ENCODE peak calls at places on chromosomes 16 and 17, in five cellular contexts. W is K562; I is GM23248; M is HS-5; V is activated CD4-positive, alpha-beta memory T cell treated with anti-CD3 and anti-CD28 coated beads, Interleukin-2, amount 10 ng/mL, durations not matched to agents 7 days and 5 days. X is an unnamed sample.
A peak's percentile ranks its signal among the peaks of the same experiment; 100 is the strongest.

GRCh38 chr16:16059895-16060590 is 110.6 kb downstream of the ABCC1 start:
- DNase-seq in W (no peak), I (no peak), M (no peak), V (no peak), X (no peak)

GRCh38 chr17:21129023-21129681 is 2.4 kb downstream of the DHRS7B start:
- DNase-seq in W (no peak), I (peak; percentile 84), M (no peak), V (no peak), X (peak; percentile 81)

GRCh38 chr17:42104264-42104663 is 6.0 kb upstream of the ZNF385C start:
- DNase-seq in W (no peak), I (no peak), M (no peak), V (no peak), X (no peak)

GRCh38 chr17:3843935-3844516 is 2.0 kb downstream of the NCBP3 start:
- DNase-seq in W (peak; percentile 64), I (peak; percentile 56), M (no peak), V (peak; percentile 64), X (peak; percentile 34)

GRCh38 chr17:76083536-76083935 is 4.6 kb downstream of the ZACN start:
- DNase-seq in W (no peak), I (no peak), M (no peak), V (no peak), X (no peak)

GRCh38 chr16:11503566-11503965 is 83.2 kb downstream of the LITAF start:
- DNase-seq in W (no peak), I (no peak), M (no peak), V (no peak), X (no peak)

GRCh38 chr16:3951861-3952332 is 71.4 kb upstream of the CREBBP start:
- DNase-seq in W (no peak), I (peak; percentile 59), M (no peak), V (no peak), X (peak; percentile 83)

GRCh38 chr16:49700222-49700927 is 155.5 kb downstream of the ZNF423 start:
- DNase-seq in W (no peak), I (peak; percentile 39), M (no peak), V (no peak), X (peak; percentile 90)

GRCh38 chr17:49200423-49201083 is 9.8 kb downstream of the GNGT2 start:
- DNase-seq in W (no peak), I (no peak), M (no peak), V (no peak), X (no peak)

GRCh38 chr17:82684207-82684903 is 14.1 kb downstream of the RAB40B start:
- DNase-seq in W (no peak), I (peak; percentile 12), M (no peak), V (no peak), X (peak; percentile 25)

GRCh38 chr16:30562021-30562420 is 3.8 kb upstream of the ZNF764 start:
- DNase-seq in W (no peak), I (no peak), M (no peak), V (no peak), X (no peak)

GRCh38 chr17:51585514-51586104 is 325.3 kb downstream of the UTP18 start:
- DNase-seq in W (peak; percentile 8), I (no peak), M (no peak), V (no peak), X (no peak)

GRCh38 chr17:27407916-27408846 is 48.1 kb upstream of the KSR1 start:
- DNase-seq in W (no peak), I (peak; percentile 86), M (peak; percentile 35), V (no peak), X (peak; percentile 85)

GRCh38 chr17:73924488-73925186 is 278.8 kb upstream of the RPL38 start:
- DNase-seq in W (no peak), I (no peak), M (no peak), V (no peak), X (no peak)

GRCh38 chr17:65438708-65439294 is 122.6 kb downstream of the AXIN2 start:
- DNase-seq in W (no peak), I (peak; percentile 33), M (no peak), V (no peak), X (no peak)

GRCh38 chr17:40922239-40922638 is 15.2 kb downstream of the KRT23 start:
- DNase-seq in W (peak; percentile 21), I (peak; percentile 92), M (no peak), V (no peak), X (peak; percentile 83)

GRCh38 chr16:54135361-54136275 is 151.0 kb downstream of the IRX3 start:
- DNase-seq in W (no peak), I (peak; percentile 85), M (peak; percentile 64), V (no peak), X (peak; percentile 71)

GRCh38 chr17:67449885-67450755 is 73.0 kb downstream of the PITPNC1 start:
- DNase-seq in W (no peak), I (no peak), M (no peak), V (no peak), X (no peak)

GRCh38 chr17:80619535-80620235 is 75.0 kb downstream of the RPTOR start:
- DNase-seq in W (no peak), I (peak; percentile 15), M (peak; percentile 23), V (no peak), X (no peak)

GRCh38 chr17:66959641-66960375 is 4.7 kb upstream of the CACNG4 start:
- DNase-seq in W (no peak), I (no peak), M (no peak), V (no peak), X (no peak)

GRCh38 chr16:68859827-68860226 is 16.5 kb downstream of the TANGO6 start:
- DNase-seq in W (no peak), I (no peak), M (no peak), V (no peak), X (no peak)

GRCh38 chr16:65315004-65315398 is 193.1 kb upstream of the CDH11 start:
- DNase-seq in W (no peak), I (no peak), M (no peak), V (no peak), X (peak; percentile 92)

GRCh38 chr17:31424944-31425582 is 33.6 kb downstream of the RAB11FIP4 start:
- DNase-seq in W (peak; percentile 37), I (no peak), M (no peak), V (no peak), X (peak; percentile 66)

GRCh38 chr17:43615330-43615729 is 46.4 kb downstream of the MEOX1 start:
- DNase-seq in W (no peak), I (peak; percentile 61), M (no peak), V (no peak), X (peak; percentile 20)

GRCh38 chr17:41619162-41619933 is 5.0 kb downstream of the KRT17 start:
- DNase-seq in W (no peak), I (no peak), M (no peak), V (no peak), X (no peak)

GRCh38 chr16:3027488-3027795 is 3.6 kb downstream of the THOC6 start:
- DNase-seq in W (no peak), I (no peak), M (no peak), V (no peak), X (no peak)

X was measured in fibroblast of the aortic adventitia.